ENCODE peak calls at places on chromosomes 6 and 20, in four cellular contexts. H is H54, M is left ventricle myocardium superior, L is RWPE1. E is an unnamed sample.

GRCh38 chr6:27505209-27506027 is 32.5 kb upstream of the ZNF184 start:
- DNase-seq in H (no peak), M (no peak), L (peak; percentile 52), E (peak; percentile 75)

GRCh38 chr6:34745277-34746103 is 11.8 kb upstream of the SNRPC start:
- DNase-seq in H (no peak), M (no peak), L (peak; percentile 55), E (peak; percentile 67)

GRCh38 chr20:8344106-8344505 is 212.0 kb downstream of the PLCB1 start:
- DNase-seq in H (no peak), M (no peak), L (no peak), E (no peak)

GRCh38 chr20:38109025-38109541 is 56.0 kb downstream of the TGM2 start:
- DNase-seq in H (no peak), M (peak; percentile 83), L (no peak), E (peak; percentile 87)

GRCh38 chr6:56624046-56624727 is 18.5 kb downstream of the DST start:
- DNase-seq in H (no peak), M (no peak), L (no peak), E (no peak)

GRCh38 chr20:62861732-62862336 is at the start of gene TCFL5:
- DNase-seq in H (peak; percentile 83), M (peak; percentile 93), L (peak; percentile 91), E (peak; percentile 61)

GRCh38 chr20:40287683-40288082 is 401.4 kb downstream of the MAFB start:
- DNase-seq in H (no peak), M (no peak), L (no peak), E (no peak)

GRCh38 chr20:52972965-52973819 is 1.0 kb downstream of the TSHZ2 start:
- DNase-seq in H (no peak), M (peak; percentile 29), L (peak; percentile 44), E (no peak)

GRCh38 chr20:13995841-13996240 is 525 bp downstream of the MACROD2 start:
- DNase-seq in H (no peak), M (peak; percentile 55), L (peak; percentile 36), E (no peak)

GRCh38 chr20:42678895-42679294 is 510.8 kb downstream of the PTPRT start:
- DNase-seq in H (no peak), M (no peak), L (no peak), E (no peak)

GRCh38 chr6:105374010-105374420 is 28.9 kb downstream of the PREP start:
- DNase-seq in H (no peak), M (no peak), L (peak; percentile 80), E (no peak)

GRCh38 chr6:5030596-5031136 is 26.8 kb upstream of the RPP40 start:
- DNase-seq in H (peak; percentile 69), M (peak; percentile 71), L (peak; percentile 10), E (peak; percentile 54)

GRCh38 chr6:130602151-130602770 is 224.9 kb upstream of the SMLR1 start:
- DNase-seq in H (peak; percentile 29), M (no peak), L (peak; percentile 97), E (no peak)

GRCh38 chr6:165340532-165340931 is 31.1 kb upstream of the C6orf118 start:
- DNase-seq in H (no peak), M (no peak), L (no peak), E (no peak)

GRCh38 chr6:227074-227782 is 65.1 kb upstream of the DUSP22 start:
- DNase-seq in H (no peak), M (no peak), L (no peak), E (no peak)

GRCh38 chr6:170053966-170054661 is 236.8 kb downstream of the DLL1 start:
- DNase-seq in H (no peak), M (no peak), L (no peak), E (no peak)

GRCh38 chr6:170073846-170074245 is 217.0 kb downstream of the DLL1 start:
- DNase-seq in H (no peak), M (peak; percentile 11), L (no peak), E (no peak)

GRCh38 chr6:56040271-56040670 is 164.9 kb upstream of the BMP5 start:
- DNase-seq in H (no peak), M (no peak), L (no peak), E (no peak)

GRCh38 chr20:61925555-61926252 is 140.0 kb downstream of the TAF4 start:
- DNase-seq in H (peak; percentile 90), M (peak; percentile 23), L (peak; percentile 91), E (no peak)

GRCh38 chr6:4280721-4281120 is 145.3 kb upstream of the ECI2 start:
- DNase-seq in H (peak; percentile 84), M (no peak), L (peak; percentile 88), E (no peak)